ENCODE peak calls at places on chromosomes 6 and 20, in ten cellular contexts. One of them, this sample, is unnamed.

GRCh38 chr6:164247106-164247505 is 832.6 kb downstream of the QKI start:
- DNase-seq in stomach: no peak
- DNase-seq in spleen: no peak
- DNase-seq in uterus: no peak
- DNase-seq in adrenal gland: no peak
- DNase-seq in gastrocnemius medialis: no peak
- DNase-seq in ovary: no peak
- DNase-seq in esophagus squamous epithelium: no peak
- DNase-seq in transverse colon: no peak
- DNase-seq in GM12891: no peak
- DNase-seq in this sample: no peak

GRCh38 chr20:1150218-1150617 is 31.8 kb downstream of the PSMF1 start:
- DNase-seq in adrenal gland: no peak
- DNase-seq in ovary: no peak
- DNase-seq in gastrocnemius medialis: no peak
- DNase-seq in stomach: no peak
- DNase-seq in GM12891: no peak
- DNase-seq in spleen: no peak
- DNase-seq in uterus: no peak
- DNase-seq in transverse colon: no peak
- DNase-seq in esophagus squamous epithelium: no peak
- DNase-seq in this sample: no peak

GRCh38 chr20:36644032-36644712 is 1.8 kb downstream of the SLA2 start:
- DNase-seq in esophagus squamous epithelium: no peak
- DNase-seq in transverse colon: peak
- DNase-seq in spleen: peak
- DNase-seq in GM12891: no peak
- DNase-seq in gastrocnemius medialis: no peak
- DNase-seq in ovary: no peak
- DNase-seq in uterus: no peak
- DNase-seq in stomach: no peak
- DNase-seq in adrenal gland: no peak
- DNase-seq in this sample: no peak

GRCh38 chr20:13492001-13492480 is 146.7 kb downstream of the TASP1 start:
- DNase-seq in transverse colon: no peak
- DNase-seq in esophagus squamous epithelium: no peak
- DNase-seq in ovary: no peak
- DNase-seq in gastrocnemius medialis: peak
- DNase-seq in stomach: no peak
- DNase-seq in adrenal gland: no peak
- DNase-seq in uterus: peak
- DNase-seq in GM12891: no peak
- DNase-seq in spleen: no peak
- DNase-seq in this sample: peak

GRCh38 chr6:88612631-88613030 is 350.8 kb downstream of the RNGTT start:
- DNase-seq in adrenal gland: no peak
- DNase-seq in esophagus squamous epithelium: no peak
- DNase-seq in uterus: no peak
- DNase-seq in spleen: no peak
- DNase-seq in stomach: no peak
- DNase-seq in transverse colon: no peak
- DNase-seq in gastrocnemius medialis: no peak
- DNase-seq in ovary: no peak
- DNase-seq in GM12891: no peak
- DNase-seq in this sample: no peak

GRCh38 chr6:144158133-144158532 is 7.8 kb downstream of the STX11 start:
- DNase-seq in gastrocnemius medialis: peak
- DNase-seq in esophagus squamous epithelium: no peak
- DNase-seq in GM12891: no peak
- DNase-seq in uterus: peak
- DNase-seq in adrenal gland: peak
- DNase-seq in spleen: no peak
- DNase-seq in ovary: peak
- DNase-seq in transverse colon: no peak
- DNase-seq in stomach: no peak
- DNase-seq in this sample: no peak

GRCh38 chr20:3071610-3072529 is at the start of gene OXT:
- DNase-seq in gastrocnemius medialis: no peak
- DNase-seq in esophagus squamous epithelium: no peak
- DNase-seq in stomach: no peak
- DNase-seq in ovary: no peak
- DNase-seq in adrenal gland: no peak
- DNase-seq in uterus: peak
- DNase-seq in GM12891: no peak
- DNase-seq in transverse colon: peak
- DNase-seq in spleen: peak
- DNase-seq in this sample: no peak

GRCh38 chr20:10671850-10672578 is 1.8 kb downstream of the JAG1 start:
- DNase-seq in GM12891: no peak
- DNase-seq in uterus: peak
- DNase-seq in esophagus squamous epithelium: peak
- DNase-seq in gastrocnemius medialis: peak
- DNase-seq in adrenal gland: peak
- DNase-seq in transverse colon: peak
- DNase-seq in ovary: peak
- DNase-seq in stomach: peak
- DNase-seq in spleen: peak
- DNase-seq in this sample: peak

DNA sequence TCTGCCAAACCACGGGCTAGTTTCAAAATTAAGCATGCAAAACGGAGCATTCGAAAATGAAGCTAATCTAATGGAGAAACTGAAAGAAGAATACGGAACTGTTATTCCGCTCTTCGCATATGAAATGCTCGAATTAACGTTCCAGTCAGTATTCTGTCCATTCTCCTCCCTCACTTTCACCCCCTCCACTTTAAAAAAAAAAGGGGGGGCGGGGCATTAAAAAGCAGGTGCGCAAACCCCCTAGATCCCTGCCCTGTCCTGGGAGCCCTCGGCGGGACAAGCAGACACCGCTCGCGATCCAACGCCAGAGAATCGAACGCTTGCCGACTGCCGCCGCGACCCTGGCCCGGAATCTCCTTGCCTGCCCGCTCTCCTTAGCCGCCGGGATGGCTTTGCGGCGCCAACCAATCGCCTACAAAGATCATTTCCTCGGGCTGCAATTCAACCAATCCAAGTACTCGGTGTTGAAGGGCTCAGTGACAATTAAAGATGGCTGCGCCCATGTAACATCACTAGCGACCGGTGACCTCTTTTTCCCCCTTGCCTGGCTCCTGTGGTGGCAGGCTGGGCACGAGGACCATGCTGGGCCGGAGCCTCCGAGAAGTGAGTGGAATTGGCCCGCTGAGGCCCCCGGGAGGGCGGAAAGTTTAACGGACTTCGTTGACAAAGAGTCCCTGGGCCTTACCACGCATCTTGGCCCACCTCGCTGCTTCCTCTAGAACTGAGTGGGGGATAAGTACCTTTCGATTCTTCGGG is at the start of the genes QRSL1 and RTN4IP1:
- DNase-seq in adrenal gland: peak
- DNase-seq in ovary: peak
- DNase-seq in transverse colon: peak
- DNase-seq in esophagus squamous epithelium: peak
- DNase-seq in GM12891: peak
- DNase-seq in gastrocnemius medialis: peak
- DNase-seq in uterus: peak
- DNase-seq in spleen: peak
- DNase-seq in stomach: peak
- DNase-seq in this sample: peak
- TF ChIP-seq POLR2A in adrenal gland: no peak
- TF ChIP-seq POLR2A in ovary: peak
- TF ChIP-seq POLR2A in transverse colon: peak
- TF ChIP-seq POLR2A in esophagus squamous epithelium: no peak
- TF ChIP-seq POLR2A in GM12891: peak
- TF ChIP-seq POLR2A in gastrocnemius medialis: peak
- TF ChIP-seq POLR2A in uterus: peak
- TF ChIP-seq POLR2A in spleen: no peak
- TF ChIP-seq POLR2A in stomach: no peak
- TF ChIP-seq POLR2A in this sample: no peak

DNA sequence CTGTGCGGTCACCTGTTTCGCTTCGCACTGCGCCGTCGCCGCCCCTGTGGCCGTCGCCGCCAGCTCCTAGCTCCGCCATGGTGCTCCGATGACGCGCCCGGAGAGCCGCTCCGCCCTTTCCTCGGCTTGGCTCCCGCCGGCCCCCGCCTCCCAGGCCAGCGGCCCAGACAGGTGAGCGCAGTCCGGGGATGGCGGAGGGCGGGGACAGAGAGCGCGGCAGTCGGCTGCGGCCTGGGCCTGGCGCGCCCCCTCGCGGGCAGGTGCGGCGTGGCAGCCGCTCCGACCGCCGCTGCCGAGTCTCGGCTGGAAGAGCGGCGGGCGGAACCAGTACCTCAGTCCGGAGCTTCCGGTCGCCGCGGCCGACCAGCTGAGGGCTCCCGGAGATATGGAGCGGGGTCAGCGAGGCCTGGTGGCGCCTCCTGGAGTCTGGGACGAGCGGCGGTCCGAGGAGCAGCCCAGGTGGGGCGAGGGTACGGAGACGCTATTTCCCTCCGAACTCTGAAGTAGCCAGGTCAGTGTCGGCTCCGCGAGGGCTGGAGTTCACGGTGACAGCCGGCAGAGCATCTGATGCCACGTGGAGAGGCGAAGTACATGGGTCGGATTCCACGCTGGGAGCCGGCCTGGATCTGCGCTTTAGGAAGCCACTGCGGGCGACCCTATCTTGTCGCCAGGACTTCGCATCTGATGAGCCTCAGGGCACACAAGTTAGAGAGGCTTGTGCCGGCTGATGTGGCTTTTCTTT is at the start of gene MAP7:
- DNase-seq in adrenal gland: peak
- DNase-seq in gastrocnemius medialis: no peak
- DNase-seq in esophagus squamous epithelium: no peak
- DNase-seq in stomach: peak
- DNase-seq in GM12891: peak
- DNase-seq in spleen: peak
- DNase-seq in uterus: peak
- DNase-seq in ovary: peak
- DNase-seq in transverse colon: peak
- DNase-seq in this sample: peak
- TF ChIP-seq POLR2A in adrenal gland: no peak
- TF ChIP-seq POLR2A in gastrocnemius medialis: no peak
- TF ChIP-seq POLR2A in esophagus squamous epithelium: no peak
- TF ChIP-seq POLR2A in stomach: no peak
- TF ChIP-seq POLR2A in GM12891: no peak
- TF ChIP-seq POLR2A in spleen: no peak
- TF ChIP-seq POLR2A in uterus: peak
- TF ChIP-seq POLR2A in ovary: no peak
- TF ChIP-seq POLR2A in transverse colon: peak
- TF ChIP-seq POLR2A in this sample: no peak

DNA sequence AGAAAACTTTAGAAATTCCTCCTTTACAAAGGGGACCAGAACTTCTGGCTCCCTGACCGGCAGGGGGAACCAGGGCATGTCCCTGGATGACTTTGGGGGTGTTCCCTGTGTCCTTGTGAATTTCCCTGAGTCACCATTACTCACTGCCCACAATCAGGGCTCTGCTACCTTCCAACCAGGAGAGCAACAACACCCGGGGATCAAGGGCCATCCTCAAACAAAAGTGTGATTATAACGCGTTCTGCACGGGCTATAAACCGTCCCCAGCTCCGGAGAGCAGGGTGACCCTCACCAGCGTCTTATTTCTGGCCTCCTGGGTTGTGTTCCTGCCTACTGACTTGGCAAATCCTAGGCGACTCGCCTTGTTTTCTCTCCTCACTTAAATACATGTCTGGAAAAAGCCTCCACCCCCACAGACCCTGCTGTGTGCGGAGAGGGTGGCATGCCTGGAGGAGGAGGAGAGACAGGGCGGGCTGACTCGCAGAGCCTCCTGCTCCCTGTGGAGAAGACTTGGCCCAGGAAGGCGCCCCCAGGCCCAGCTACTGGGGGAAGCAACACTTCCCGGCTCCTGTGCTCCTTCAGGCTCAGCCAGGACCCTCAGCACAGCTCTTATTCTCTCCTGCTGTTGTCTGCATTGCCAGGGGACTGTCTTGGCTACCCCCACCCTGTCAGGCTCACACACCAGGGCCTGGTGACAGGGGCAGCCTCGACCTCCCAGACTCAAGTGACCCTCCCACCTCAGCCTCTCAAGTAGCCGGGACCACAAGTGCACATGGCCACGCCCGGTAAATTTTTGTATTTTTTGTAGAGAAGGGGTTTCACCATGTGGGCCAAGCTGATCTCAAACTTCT is 54.1 kb downstream of the FGD2 start:
- DNase-seq in adrenal gland: peak
- DNase-seq in ovary: peak
- DNase-seq in transverse colon: peak
- DNase-seq in stomach: peak
- DNase-seq in spleen: peak
- DNase-seq in gastrocnemius medialis: peak
- DNase-seq in uterus: peak
- DNase-seq in esophagus squamous epithelium: no peak
- DNase-seq in GM12891: no peak
- DNase-seq in this sample: peak
- TF ChIP-seq POLR2A in adrenal gland: no peak
- TF ChIP-seq POLR2A in ovary: no peak
- TF ChIP-seq POLR2A in transverse colon: no peak
- TF ChIP-seq POLR2A in stomach: no peak
- TF ChIP-seq POLR2A in spleen: no peak
- TF ChIP-seq POLR2A in gastrocnemius medialis: peak
- TF ChIP-seq POLR2A in uterus: peak
- TF ChIP-seq POLR2A in esophagus squamous epithelium: no peak
- TF ChIP-seq POLR2A in GM12891: no peak
- TF ChIP-seq POLR2A in this sample: no peak

GRCh38 chr20:4813839-4814695 is 92.4 kb downstream of the PRND start:
- DNase-seq in esophagus squamous epithelium: peak
- DNase-seq in spleen: peak
- DNase-seq in gastrocnemius medialis: no peak
- DNase-seq in transverse colon: peak
- DNase-seq in adrenal gland: no peak
- DNase-seq in ovary: no peak
- DNase-seq in GM12891: peak
- DNase-seq in stomach: no peak
- DNase-seq in uterus: no peak
- DNase-seq in this sample: no peak

GRCh38 chr20:4813076-4813838 is 91.5 kb downstream of the PRND start:
- DNase-seq in stomach: no peak
- DNase-seq in esophagus squamous epithelium: no peak
- DNase-seq in GM12891: peak
- DNase-seq in gastrocnemius medialis: no peak
- DNase-seq in spleen: peak
- DNase-seq in ovary: no peak
- DNase-seq in transverse colon: peak
- DNase-seq in uterus: peak
- DNase-seq in adrenal gland: no peak
- DNase-seq in this sample: peak

GRCh38 chr20:4812641-4813075 is 90.9 kb downstream of the PRND start:
- DNase-seq in uterus: no peak
- DNase-seq in ovary: no peak
- DNase-seq in GM12891: no peak
- DNase-seq in spleen: peak
- DNase-seq in stomach: no peak
- DNase-seq in gastrocnemius medialis: no peak
- DNase-seq in adrenal gland: no peak
- DNase-seq in esophagus squamous epithelium: no peak
- DNase-seq in transverse colon: peak
- DNase-seq in this sample: no peak

GRCh38 chr20:4815618-4816017 is 93.9 kb downstream of the PRND start:
- DNase-seq in gastrocnemius medialis: no peak
- DNase-seq in transverse colon: no peak
- DNase-seq in stomach: no peak
- DNase-seq in spleen: no peak
- DNase-seq in uterus: no peak
- DNase-seq in GM12891: no peak
- DNase-seq in esophagus squamous epithelium: no peak
- DNase-seq in ovary: no peak
- DNase-seq in adrenal gland: no peak
- DNase-seq in this sample: no peak

GRCh38 chr20:4814696-4815252 is 93.1 kb downstream of the PRND start:
- DNase-seq in uterus: no peak
- DNase-seq in adrenal gland: no peak
- DNase-seq in GM12891: peak
- DNase-seq in ovary: no peak
- DNase-seq in gastrocnemius medialis: no peak
- DNase-seq in transverse colon: peak
- DNase-seq in stomach: peak
- DNase-seq in esophagus squamous epithelium: peak
- DNase-seq in spleen: peak
- DNase-seq in this sample: no peak
- TF ChIP-seq POLR2A in uterus: no peak
- TF ChIP-seq POLR2A in adrenal gland: no peak
- TF ChIP-seq POLR2A in GM12891: no peak
- TF ChIP-seq POLR2A in ovary: no peak
- TF ChIP-seq POLR2A in gastrocnemius medialis: no peak
- TF ChIP-seq POLR2A in transverse colon: peak
- TF ChIP-seq POLR2A in stomach: no peak
- TF ChIP-seq POLR2A in esophagus squamous epithelium: no peak
- TF ChIP-seq POLR2A in spleen: peak
- TF ChIP-seq POLR2A in this sample: no peak